ENCODE peak calls at places on chromosome 14, in eight cellular contexts. One of them, this sample, is unnamed.
A peak's percentile ranks its signal among the peaks of the same experiment; 100 is the strongest.

GRCh38 chr14:71403673-71404072 is 496.4 kb downstream of the PCNX1 start:
- DNase-seq in DND-41: peak; percentile 44
- DNase-seq in transverse colon: peak; percentile 14
- DNase-seq in H9: no peak
- DNase-seq in left lung: no peak
- DNase-seq in prostate gland: no peak
- DNase-seq in esophagus squamous epithelium: no peak
- DNase-seq in HCT116: peak; percentile 2
- DNase-seq in this sample: peak; percentile 47

GRCh38 chr14:28603606-28604005 is 163.0 kb upstream of the FOXG1 start:
- DNase-seq in DND-41: no peak
- DNase-seq in transverse colon: no peak
- DNase-seq in H9: no peak
- DNase-seq in left lung: no peak
- DNase-seq in prostate gland: peak; percentile 7
- DNase-seq in esophagus squamous epithelium: no peak
- DNase-seq in HCT116: no peak
- DNase-seq in this sample: no peak

GRCh38 chr14:29643415-29644206 is 284.0 kb downstream of the PRKD1 start:
- DNase-seq in DND-41: no peak
- DNase-seq in transverse colon: no peak
- DNase-seq in H9: no peak
- DNase-seq in left lung: no peak
- DNase-seq in prostate gland: no peak
- DNase-seq in esophagus squamous epithelium: no peak
- DNase-seq in HCT116: no peak
- DNase-seq in this sample: no peak

GRCh38 chr14:61647704-61648103 is 47.6 kb upstream of the HIF1A start:
- DNase-seq in DND-41: no peak
- DNase-seq in transverse colon: no peak
- DNase-seq in H9: no peak
- DNase-seq in left lung: no peak
- DNase-seq in prostate gland: no peak
- DNase-seq in esophagus squamous epithelium: no peak
- DNase-seq in HCT116: no peak
- DNase-seq in this sample: no peak

GRCh38 chr14:32611752-32612151 is 282.7 kb downstream of the AKAP6 start:
- DNase-seq in DND-41: no peak
- DNase-seq in transverse colon: no peak
- DNase-seq in H9: no peak
- DNase-seq in left lung: no peak
- DNase-seq in prostate gland: no peak
- DNase-seq in esophagus squamous epithelium: no peak
- DNase-seq in HCT116: no peak
- DNase-seq in this sample: no peak

GRCh38 chr14:91255026-91255695 is 10.7 kb upstream of the GPR68 start:
- DNase-seq in DND-41: no peak
- DNase-seq in transverse colon: no peak
- DNase-seq in H9: no peak
- DNase-seq in left lung: no peak
- DNase-seq in prostate gland: no peak
- DNase-seq in esophagus squamous epithelium: no peak
- DNase-seq in HCT116: no peak
- DNase-seq in this sample: no peak

GRCh38 chr14:30751646-30752416 is 122.5 kb upstream of the COCH start:
- DNase-seq in DND-41: peak; percentile 12
- DNase-seq in transverse colon: no peak
- DNase-seq in H9: no peak
- DNase-seq in left lung: no peak
- DNase-seq in prostate gland: no peak
- DNase-seq in esophagus squamous epithelium: no peak
- DNase-seq in HCT116: no peak
- DNase-seq in this sample: no peak

GRCh38 chr14:85532981-85533820 is 3.3 kb downstream of the FLRT2 start:
- DNase-seq in DND-41: no peak
- DNase-seq in transverse colon: no peak
- DNase-seq in H9: peak; percentile 90
- DNase-seq in left lung: peak; percentile 61
- DNase-seq in prostate gland: peak; percentile 25
- DNase-seq in esophagus squamous epithelium: no peak
- DNase-seq in HCT116: no peak
- DNase-seq in this sample: no peak

GRCh38 chr14:34569750-34570149 is 30.2 kb upstream of the EAPP start:
- DNase-seq in DND-41: no peak
- DNase-seq in transverse colon: no peak
- DNase-seq in H9: no peak
- DNase-seq in left lung: no peak
- DNase-seq in prostate gland: no peak
- DNase-seq in esophagus squamous epithelium: no peak
- DNase-seq in HCT116: no peak
- DNase-seq in this sample: no peak

GRCh38 chr14:72699852-72700257 is 194.0 kb downstream of the DPF3 start:
- DNase-seq in DND-41: no peak
- DNase-seq in transverse colon: no peak
- DNase-seq in H9: no peak
- DNase-seq in left lung: peak; percentile 72
- DNase-seq in prostate gland: no peak
- DNase-seq in esophagus squamous epithelium: no peak
- DNase-seq in HCT116: no peak
- DNase-seq in this sample: no peak

DNA sequence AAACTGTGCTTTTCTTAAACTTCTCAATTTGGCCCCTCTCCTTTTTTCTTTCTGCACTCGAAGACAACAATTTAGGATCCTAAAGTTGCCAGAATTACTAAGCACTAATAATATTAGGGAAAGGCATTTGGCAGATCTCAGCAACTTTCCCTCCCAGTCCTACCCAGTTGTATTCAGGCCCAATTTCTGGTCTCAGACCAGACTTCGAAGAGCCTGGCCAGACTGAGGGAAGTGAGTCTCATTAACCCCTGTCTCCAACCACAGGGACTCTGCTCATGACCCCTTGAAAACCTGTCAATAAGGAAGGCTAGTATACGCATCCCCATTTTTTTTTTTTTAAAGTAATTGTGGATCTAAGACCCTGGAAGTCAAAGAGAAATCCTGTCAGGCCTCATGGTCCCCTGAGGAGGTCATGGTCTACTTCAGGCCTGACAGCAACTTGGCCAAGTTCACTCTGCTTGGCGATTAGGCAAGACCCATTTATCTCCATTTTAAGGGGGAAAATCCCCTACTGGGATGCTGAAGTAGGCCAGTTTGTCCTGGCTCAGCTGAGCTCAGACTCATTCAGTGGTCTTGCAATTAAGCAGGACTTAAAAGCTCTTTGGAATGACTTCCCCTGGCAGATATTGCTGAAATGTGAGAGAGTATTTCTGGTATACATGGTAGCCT is 521.0 kb downstream of the FUT8 start:
- DNase-seq in DND-41: no peak
- DNase-seq in transverse colon: no peak
- DNase-seq in H9: no peak
- DNase-seq in left lung: no peak
- DNase-seq in prostate gland: no peak
- DNase-seq in esophagus squamous epithelium: no peak
- DNase-seq in HCT116: no peak
- DNase-seq in this sample: no peak
- TF ChIP-seq CTCF in DND-41: no peak
- TF ChIP-seq CTCF in transverse colon: no peak
- TF ChIP-seq CTCF in H9: no peak
- TF ChIP-seq CTCF in left lung: no peak
- TF ChIP-seq CTCF in prostate gland: no peak
- TF ChIP-seq CTCF in esophagus squamous epithelium: no peak
- TF ChIP-seq CTCF in HCT116: no peak
- TF ChIP-seq CTCF in this sample: no peak

GRCh38 chr14:64201931-64202330 is 92.2 kb downstream of the ESR2 start:
- DNase-seq in DND-41: no peak
- DNase-seq in transverse colon: no peak
- DNase-seq in H9: no peak
- DNase-seq in left lung: no peak
- DNase-seq in prostate gland: no peak
- DNase-seq in esophagus squamous epithelium: no peak
- DNase-seq in HCT116: no peak
- DNase-seq in this sample: no peak
- H3K4me1 ChIP-seq in DND-41: no peaks in the 10 kb centered on the region
- H3K4me1 ChIP-seq in transverse colon: no peaks in the 10 kb centered on the region
- H3K4me1 ChIP-seq in H9: no peaks in the 10 kb centered on the region
- H3K4me1 ChIP-seq in left lung: peaks cover 14% of the 10 kb centered on the region
- H3K4me1 ChIP-seq in prostate gland: no peaks in the 10 kb centered on the region
- H3K4me1 ChIP-seq in esophagus squamous epithelium: peaks cover 26% of the 10 kb centered on the region
- H3K4me1 ChIP-seq in HCT116: no peaks in the 10 kb centered on the region
- H3K4me1 ChIP-seq in this sample: peaks cover 15% of the 10 kb centered on the region

GRCh38 chr14:47332939-47333338 is 342.5 kb downstream of the MDGA2 start:
- DNase-seq in DND-41: no peak
- DNase-seq in transverse colon: no peak
- DNase-seq in H9: no peak
- DNase-seq in left lung: no peak
- DNase-seq in prostate gland: no peak
- DNase-seq in esophagus squamous epithelium: no peak
- DNase-seq in HCT116: no peak
- DNase-seq in this sample: no peak
- TF ChIP-seq CTCF in DND-41: no peak
- TF ChIP-seq CTCF in transverse colon: no peak
- TF ChIP-seq CTCF in H9: peak; percentile 55
- TF ChIP-seq CTCF in left lung: no peak
- TF ChIP-seq CTCF in prostate gland: peak; percentile 25
- TF ChIP-seq CTCF in esophagus squamous epithelium: no peak
- TF ChIP-seq CTCF in HCT116: peak; percentile 36
- TF ChIP-seq CTCF in this sample: peak; percentile 32

DNA sequence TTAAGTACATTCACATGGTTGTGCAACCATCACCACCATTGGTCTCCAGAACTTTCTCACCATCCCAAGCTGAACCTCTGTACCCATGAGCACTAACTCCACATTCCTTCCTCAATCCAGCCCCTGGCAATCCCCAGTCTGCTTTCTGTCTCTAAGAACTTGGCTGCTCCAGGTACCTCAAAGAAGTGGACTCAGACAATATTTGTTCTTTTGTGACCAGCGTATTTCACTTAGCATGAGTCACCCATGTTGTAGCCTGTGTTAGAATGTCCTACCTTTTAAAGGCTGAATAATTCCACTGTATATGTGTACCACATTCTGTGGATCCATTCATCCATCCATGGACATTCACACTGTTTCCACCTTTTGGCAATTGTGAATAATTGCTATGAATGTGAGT is 64.6 kb downstream of the SLC24A4 start:
- DNase-seq in DND-41: no peak
- DNase-seq in transverse colon: no peak
- DNase-seq in H9: no peak
- DNase-seq in left lung: no peak
- DNase-seq in prostate gland: no peak
- DNase-seq in esophagus squamous epithelium: no peak
- DNase-seq in HCT116: no peak
- DNase-seq in this sample: no peak
- H3K4me1 ChIP-seq in DND-41: no peaks in the 10 kb centered on the region
- H3K4me1 ChIP-seq in transverse colon: no peaks in the 10 kb centered on the region
- H3K4me1 ChIP-seq in H9: no peaks in the 10 kb centered on the region
- H3K4me1 ChIP-seq in left lung: peaks cover 55% of the 10 kb centered on the region
- H3K4me1 ChIP-seq in prostate gland: no peaks in the 10 kb centered on the region
- H3K4me1 ChIP-seq in esophagus squamous epithelium: no peaks in the 10 kb centered on the region
- H3K4me1 ChIP-seq in HCT116: no peaks in the 10 kb centered on the region
- H3K4me1 ChIP-seq in this sample: no peaks in the 10 kb centered on the region